ENCODE peak calls at places on chromosomes 4 and X, in ten cellular contexts. F is astrocyte of the spinal cord, S is pancreas, T is colonic mucosa, G is lung, A is tibial nerve, K is K562, C is stomach, L is endodermal cell, V is MCF 10A. Z is an unnamed sample.

GRCh38 chr4:78057135-78057599 is at the start of gene FRAS1:
- DNase-seq in F (peak; percentile 38), S (peak; percentile 73), T (peak; percentile 47), G (no peak), A (no peak), K (no peak), C (no peak), L (peak; percentile 87), V (no peak), Z (no peak)

GRCh38 chrX:31546130-31546529 is 474.3 kb upstream of the FTHL17 start:
- DNase-seq in F (peak; percentile 79), S (no peak), T (no peak), G (no peak), A (no peak), K (no peak), C (no peak), L (no peak), V (peak; percentile 77), Z (no peak)

GRCh38 chr4:38865445-38865844 is 2.2 kb upstream of the FAM114A1 start:
- DNase-seq in F (no peak), S (no peak), T (peak; percentile 67), G (no peak), A (no peak), K (no peak), C (peak; percentile 28), L (no peak), V (no peak), Z (no peak)

GRCh38 chr4:145231906-145232700 is 51.7 kb upstream of the OTUD4 start:
- DNase-seq in F (peak; percentile 73), S (no peak), T (no peak), G (no peak), A (no peak), K (no peak), C (no peak), L (no peak), V (peak; percentile 24), Z (no peak)

GRCh38 chr4:75004755-75005668 is 72.1 kb downstream of the PARM1 start:
- DNase-seq in F (peak; percentile 13), S (peak; percentile 80), T (no peak), G (no peak), A (no peak), K (no peak), C (peak; percentile 73), L (no peak), V (peak; percentile 54), Z (no peak)

GRCh38 chrX:153635788-153636668 is 11.0 kb upstream of the DUSP9 start:
- DNase-seq in F (no peak), S (peak; percentile 48), T (no peak), G (no peak), A (no peak), K (peak; percentile 48), C (no peak), L (peak; percentile 92), V (peak; percentile 48), Z (no peak)

GRCh38 chr4:26131711-26132110 is 189.1 kb upstream of the RBPJ start:
- DNase-seq in F (no peak), S (no peak), T (no peak), G (no peak), A (no peak), K (no peak), C (no peak), L (no peak), V (no peak), Z (no peak)

GRCh38 chrX:11579856-11580595 is 85.7 kb downstream of the ARHGAP6 start:
- DNase-seq in F (peak; percentile 11), S (no peak), T (no peak), G (no peak), A (no peak), K (no peak), C (no peak), L (no peak), V (no peak), Z (no peak)

GRCh38 chrX:50704360-50704759 is 109.6 kb downstream of the SHROOM4 start:
- DNase-seq in F (no peak), S (no peak), T (no peak), G (no peak), A (no peak), K (no peak), C (no peak), L (no peak), V (no peak), Z (no peak)

GRCh38 chr4:137623013-137623412 is 90.7 kb upstream of the PCDH18 start:
- DNase-seq in F (no peak), S (no peak), T (no peak), G (no peak), A (no peak), K (no peak), C (no peak), L (no peak), V (no peak), Z (no peak)

GRCh38 chr4:168409089-168409801 is 71.0 kb downstream of the DDX60L start:
- DNase-seq in F (peak; percentile 65), S (no peak), T (no peak), G (no peak), A (no peak), K (no peak), C (no peak), L (no peak), V (no peak), Z (no peak)

GRCh38 chrX:151985955-151986354 is 11.5 kb upstream of the GABRE start:
- DNase-seq in F (peak; percentile 58), S (no peak), T (peak; percentile 35), G (no peak), A (no peak), K (no peak), C (no peak), L (no peak), V (peak; percentile 87), Z (no peak)

GRCh38 chr4:140255467-140255866 is 101.5 kb upstream of the MAML3 start:
- DNase-seq in F (no peak), S (no peak), T (no peak), G (no peak), A (no peak), K (no peak), C (no peak), L (no peak), V (no peak), Z (no peak)

GRCh38 chrX:50098749-50099148 is 102.1 kb downstream of the AKAP4 start:
- DNase-seq in F (no peak), S (no peak), T (no peak), G (no peak), A (no peak), K (no peak), C (no peak), L (no peak), V (no peak), Z (no peak)

GRCh38 chrX:37993857-37994619 is 12.3 kb upstream of the SYTL5 start:
- DNase-seq in F (no peak), S (no peak), T (peak; percentile 72), G (no peak), A (no peak), K (no peak), C (peak; percentile 74), L (peak; percentile 75), V (peak; percentile 51), Z (no peak)

GRCh38 chrX:32678487-32678886 is 532.9 kb downstream of the DMD start:
- DNase-seq in F (no peak), S (no peak), T (no peak), G (no peak), A (no peak), K (no peak), C (no peak), L (no peak), V (no peak), Z (no peak)

DNA sequence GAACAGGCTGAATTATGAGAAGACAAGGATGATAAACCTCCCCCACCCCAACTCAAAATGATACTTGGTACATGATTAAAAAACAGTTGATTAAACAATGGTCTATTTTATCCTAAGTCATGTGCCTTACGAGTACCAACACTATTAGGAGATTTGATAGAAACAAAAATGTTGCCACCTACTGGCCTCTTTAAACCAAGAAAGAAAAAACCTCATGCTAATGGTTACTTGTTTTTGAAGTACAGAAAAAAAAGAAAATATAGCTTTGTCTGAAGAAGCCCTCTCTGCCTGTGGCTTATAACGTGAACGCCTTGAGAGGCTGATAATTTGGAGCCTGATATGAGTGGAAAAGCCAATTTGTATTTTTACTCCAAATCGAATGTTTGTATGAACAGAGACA is 538.2 kb downstream of the DMD start:
- DNase-seq in F (no peak), S (no peak), T (no peak), G (no peak), A (no peak), K (no peak), C (no peak), L (no peak), V (peak; percentile 28), Z (no peak)
- TF ChIP-seq CTCF in F (no peak), S (no peak), T (no peak), G (no peak), A (no peak), K (no peak), C (no peak), L (peak; percentile 72), V (peak; percentile 34), Z (no peak)

DNA sequence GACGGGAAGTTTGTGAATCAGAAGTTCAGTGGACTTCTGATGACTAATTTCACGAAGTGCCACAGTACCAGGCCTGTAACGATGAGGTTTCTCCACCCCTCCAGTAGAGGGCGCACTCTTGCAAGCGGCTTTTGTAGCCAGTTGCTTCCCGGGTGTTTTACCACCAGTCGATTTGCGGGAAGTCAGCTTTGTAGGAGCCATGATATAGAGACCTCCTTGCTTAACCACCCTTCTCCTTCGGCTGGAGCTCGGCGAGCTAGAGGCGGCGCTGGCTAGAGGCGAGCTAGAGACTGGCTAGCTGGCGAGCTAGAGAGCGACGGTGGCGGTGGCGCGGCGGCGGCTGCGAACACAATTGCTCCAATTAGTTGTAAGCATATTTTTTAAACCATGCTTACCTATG is 72.0 kb downstream of the IL1RAPL1 start:
- DNase-seq in F (no peak), S (no peak), T (peak; percentile 17), G (no peak), A (no peak), K (peak; percentile 6), C (no peak), L (peak; percentile 52), V (no peak), Z (no peak)
- TF ChIP-seq CTCF in F (peak; percentile 33), S (no peak), T (peak; percentile 22), G (no peak), A (no peak), K (no peak), C (no peak), L (peak; percentile 78), V (peak; percentile 29), Z (no peak)

GRCh38 chr4:28106155-28106554 is 1245.5 kb downstream of the STIM2 start:
- DNase-seq in F (no peak), S (no peak), T (no peak), G (no peak), A (no peak), K (no peak), C (no peak), L (no peak), V (no peak), Z (no peak)

GRCh38 chr4:28101583-28101982 is 1240.9 kb downstream of the STIM2 start:
- DNase-seq in F (no peak), S (no peak), T (no peak), G (no peak), A (no peak), K (no peak), C (no peak), L (no peak), V (no peak), Z (no peak)

GRCh38 chr4:28105271-28105859 is 1244.7 kb downstream of the STIM2 start:
- DNase-seq in F (no peak), S (no peak), T (no peak), G (no peak), A (no peak), K (no peak), C (no peak), L (no peak), V (no peak), Z (no peak)
- TF ChIP-seq CTCF in F (no peak), S (no peak), T (no peak), G (no peak), A (no peak), K (no peak), C (no peak), L (no peak), V (no peak), Z (no peak)

GRCh38 chr4:20313237-20314030 is 61.7 kb downstream of the SLIT2 start:
- DNase-seq in F (no peak), S (peak; percentile 29), T (peak; percentile 18), G (no peak), A (no peak), K (no peak), C (no peak), L (peak; percentile 91), V (no peak), Z (no peak)
- TF ChIP-seq CTCF in F (peak; percentile 22), S (no peak), T (no peak), G (no peak), A (no peak), K (peak; percentile 18), C (no peak), L (peak; percentile 87), V (no peak), Z (no peak)

Z was measured in esophagus squamous epithelium.